ENCODE peak calls at places on chromosomes 6 and 20, in five cellular contexts. H is cardiac fibroblast; C is activated CD4-positive, alpha-beta T cell treated with anti-CD3 and anti-CD28 coated beads for 48 hours; L is NCI-H774; F is HTR-8/SVneo. Z is an unnamed sample.

GRCh38 chr6:108113557-108114519 is 39.3 kb upstream of the OSTM1 start:
- DNase-seq in H (peak), C (peak), L (peak), F (peak), Z (peak)

GRCh38 chr20:50724851-50725721 is 6.3 kb upstream of the PARD6B start:
- DNase-seq in H (peak), C (peak), L (no peak), F (peak), Z (no peak)

GRCh38 chr6:77650098-77650663 is 2.7 kb upstream of the MEI4 start:
- DNase-seq in H (peak), C (peak), L (peak), F (no peak), Z (no peak)

GRCh38 chr6:161418458-161418945 is 144.6 kb upstream of the AGPAT4 start:
- DNase-seq in H (peak), C (peak), L (peak), F (no peak), Z (peak)

GRCh38 chr6:151721141-151721540 is 86.3 kb upstream of the ESR1 start:
- DNase-seq in H (no peak), C (no peak), L (no peak), F (no peak), Z (no peak)

GRCh38 chr20:57656821-57657536 is 36.8 kb upstream of the ZBP1 start:
- DNase-seq in H (no peak), C (no peak), L (no peak), F (no peak), Z (no peak)

GRCh38 chr20:23167436-23167835 is 81.3 kb upstream of the CD93 start:
- DNase-seq in H (peak), C (no peak), L (no peak), F (no peak), Z (no peak)

GRCh38 chr6:106253731-106254130 is 71.8 kb downstream of the ATG5 start:
- DNase-seq in H (peak), C (no peak), L (no peak), F (no peak), Z (no peak)

GRCh38 chr20:24160563-24161355 is 172.2 kb upstream of the GGTLC1 start:
- DNase-seq in H (peak), C (peak), L (no peak), F (peak), Z (peak)

GRCh38 chr20:48690888-48691287 is 136.9 kb downstream of the PREX1 start:
- DNase-seq in H (no peak), C (no peak), L (no peak), F (no peak), Z (no peak)

GRCh38 chr6:169961772-169962561 is 210.5 kb downstream of the ERMARD start:
- DNase-seq in H (no peak), C (peak), L (no peak), F (no peak), Z (no peak)

GRCh38 chr6:140592877-140593276 is 1218.4 kb upstream of the CITED2 start:
- DNase-seq in H (no peak), C (no peak), L (no peak), F (no peak), Z (no peak)

GRCh38 chr20:43721429-43722152 is 5.2 kb downstream of the GTSF1L start:
- DNase-seq in H (no peak), C (no peak), L (peak), F (no peak), Z (peak)

GRCh38 chr6:28769626-28770402 is 154.0 kb downstream of the TRIM27 start:
- DNase-seq in H (peak), C (no peak), L (no peak), F (no peak), Z (no peak)

GRCh38 chr6:95780037-95780436 is 202.7 kb downstream of the MANEA start:
- DNase-seq in H (no peak), C (no peak), L (no peak), F (no peak), Z (no peak)

GRCh38 chr6:154921482-154921881 is 73.6 kb upstream of the TIAM2 start:
- DNase-seq in H (no peak), C (no peak), L (no peak), F (no peak), Z (no peak)

GRCh38 chr6:89161326-89162046 is 15.6 kb downstream of the PM20D2 start:
- DNase-seq in H (no peak), C (no peak), L (no peak), F (no peak), Z (no peak)

GRCh38 chr6:133991096-133991593 is 38.1 kb downstream of the TBPL1 start:
- DNase-seq in H (peak), C (no peak), L (no peak), F (peak), Z (no peak)

GRCh38 chr6:43608310-43608763 is 20.7 kb downstream of the GTPBP2 start:
- DNase-seq in H (peak), C (peak), L (peak), F (peak), Z (peak)

GRCh38 chr20:23082846-23083552 is 3.1 kb downstream of the CD93 start:
- DNase-seq in H (no peak), C (no peak), L (no peak), F (no peak), Z (no peak)

Z was measured in COR-L47.